ENCODE peak calls at places on chromosomes 13 and 19, in nine cellular contexts. One of them, this sample, is unnamed.

GRCh38 chr19:55494172-55494761 is 6.0 kb downstream of the SSC5D start:
- DNase-seq in GM19239: no peak
- DNase-seq in caudate nucleus: peak; percentile 58
- DNase-seq in GM03348: peak; percentile 89
- DNase-seq in psoas muscle: peak; percentile 78
- DNase-seq in amniotic stem cell: no peak
- DNase-seq in germinal center: no peak
- DNase-seq in stimulated activated CD4-positive, alpha-beta T cell treated with anti-CD3 and anti-CD28 coated beads, Interleukin-4, amount 100 ng/mL, for 1 hour: no peak
- DNase-seq in EH: peak; percentile 89
- DNase-seq in this sample: no peak

GRCh38 chr19:46579286-46579944 is 21.7 kb upstream of the CALM3 start:
- DNase-seq in stimulated activated CD4-positive, alpha-beta T cell treated with anti-CD3 and anti-CD28 coated beads, Interleukin-4, amount 100 ng/mL, for 1 hour: peak; percentile 39
- DNase-seq in psoas muscle: no peak
- DNase-seq in EH: peak; percentile 7
- DNase-seq in GM03348: no peak
- DNase-seq in GM19239: no peak
- DNase-seq in germinal center: peak; percentile 63
- DNase-seq in amniotic stem cell: no peak
- DNase-seq in caudate nucleus: no peak
- DNase-seq in this sample: no peak

GRCh38 chr13:99892189-99892588 is 79.4 kb downstream of the ZIC5 start:
- DNase-seq in psoas muscle: no peak
- DNase-seq in amniotic stem cell: no peak
- DNase-seq in stimulated activated CD4-positive, alpha-beta T cell treated with anti-CD3 and anti-CD28 coated beads, Interleukin-4, amount 100 ng/mL, for 1 hour: no peak
- DNase-seq in germinal center: no peak
- DNase-seq in caudate nucleus: no peak
- DNase-seq in EH: no peak
- DNase-seq in GM03348: no peak
- DNase-seq in GM19239: no peak
- DNase-seq in this sample: no peak

GRCh38 chr19:2719910-2720776 is 1.0 kb downstream of the DIRAS1 start:
- DNase-seq in amniotic stem cell: no peak
- DNase-seq in GM03348: peak; percentile 84
- DNase-seq in germinal center: no peak
- DNase-seq in stimulated activated CD4-positive, alpha-beta T cell treated with anti-CD3 and anti-CD28 coated beads, Interleukin-4, amount 100 ng/mL, for 1 hour: no peak
- DNase-seq in GM19239: no peak
- DNase-seq in psoas muscle: no peak
- DNase-seq in caudate nucleus: no peak
- DNase-seq in EH: peak; percentile 52
- DNase-seq in this sample: no peak

GRCh38 chr13:20363604-20364003 is 131.5 kb upstream of the GJB6 start:
- DNase-seq in stimulated activated CD4-positive, alpha-beta T cell treated with anti-CD3 and anti-CD28 coated beads, Interleukin-4, amount 100 ng/mL, for 1 hour: no peak
- DNase-seq in GM03348: no peak
- DNase-seq in germinal center: no peak
- DNase-seq in EH: no peak
- DNase-seq in GM19239: no peak
- DNase-seq in amniotic stem cell: no peak
- DNase-seq in psoas muscle: no peak
- DNase-seq in caudate nucleus: no peak
- DNase-seq in this sample: no peak

GRCh38 chr13:31978021-31978420 is 53.6 kb upstream of the FRY start:
- DNase-seq in stimulated activated CD4-positive, alpha-beta T cell treated with anti-CD3 and anti-CD28 coated beads, Interleukin-4, amount 100 ng/mL, for 1 hour: no peak
- DNase-seq in GM19239: no peak
- DNase-seq in psoas muscle: no peak
- DNase-seq in EH: no peak
- DNase-seq in germinal center: no peak
- DNase-seq in GM03348: no peak
- DNase-seq in caudate nucleus: no peak
- DNase-seq in amniotic stem cell: no peak
- DNase-seq in this sample: no peak

GRCh38 chr19:58107778-58108545 is 9.9 kb upstream of the ZSCAN18 start:
- DNase-seq in stimulated activated CD4-positive, alpha-beta T cell treated with anti-CD3 and anti-CD28 coated beads, Interleukin-4, amount 100 ng/mL, for 1 hour: no peak
- DNase-seq in caudate nucleus: no peak
- DNase-seq in germinal center: no peak
- DNase-seq in GM03348: no peak
- DNase-seq in amniotic stem cell: no peak
- DNase-seq in EH: no peak
- DNase-seq in psoas muscle: no peak
- DNase-seq in GM19239: no peak
- DNase-seq in this sample: no peak

GRCh38 chr13:25046985-25047660 is 48.8 kb upstream of the PABPC3 start:
- DNase-seq in GM03348: peak; percentile 56
- DNase-seq in amniotic stem cell: peak; percentile 6
- DNase-seq in GM19239: no peak
- DNase-seq in caudate nucleus: peak; percentile 56
- DNase-seq in stimulated activated CD4-positive, alpha-beta T cell treated with anti-CD3 and anti-CD28 coated beads, Interleukin-4, amount 100 ng/mL, for 1 hour: no peak
- DNase-seq in germinal center: no peak
- DNase-seq in EH: peak; percentile 52
- DNase-seq in psoas muscle: no peak
- DNase-seq in this sample: peak; percentile 20